ENCODE peak calls at places on chromosomes 2 and 18, in eight cellular contexts. J is adrenal gland; T is CD8-positive, alpha-beta memory T cell; K is NT2/D1; U is OCI-LY7; E is osteoblast; N is gastrocnemius medialis; B is CD4-positive, alpha-beta memory T cell. I is an unnamed sample. For H3K9me3 and H3K4me1, the result is how much of the 10 kb centered on the place peaks cover.

GRCh38 chr2:41234093-41234492 is 782.2 kb upstream of the SLC8A1 start:
- DNase-seq in J (no peak), T (no peak), K (peak), U (no peak), E (no peak), N (no peak), B (no peak), I (no peak)

GRCh38 chr2:67399831-67400489 is 2.8 kb downstream of the ETAA1 start:
- DNase-seq in J (peak), T (no peak), K (no peak), U (no peak), E (no peak), N (no peak), B (no peak), I (no peak)

GRCh38 chr18:45954070-45954712 is 12.9 kb downstream of the EPG5 start:
- DNase-seq in J (peak), T (no peak), K (no peak), U (no peak), E (peak), N (no peak), B (no peak), I (no peak)

GRCh38 chr2:30758315-30758714 is 48.9 kb downstream of the CAPN13 start:
- DNase-seq in J (no peak), T (no peak), K (no peak), U (no peak), E (no peak), N (no peak), B (no peak), I (no peak)

GRCh38 chr2:68806511-68807109 is 64.6 kb downstream of the BMP10 start:
- DNase-seq in J (no peak), T (no peak), K (no peak), U (no peak), E (no peak), N (no peak), B (no peak), I (no peak)

GRCh38 chr2:210003394-210003793 is 956 bp downstream of the RPE start:
- DNase-seq in J (no peak), T (no peak), K (no peak), U (peak), E (no peak), N (no peak), B (no peak), I (no peak)

GRCh38 chr2:67752964-67753363 is 309.8 kb downstream of the C1D start:
- DNase-seq in J (no peak), T (no peak), K (no peak), U (no peak), E (no peak), N (no peak), B (no peak), I (no peak)

GRCh38 chr2:102789349-102790085 is 27.7 kb downstream of the TMEM182 start:
- DNase-seq in J (no peak), T (no peak), K (no peak), U (no peak), E (no peak), N (no peak), B (no peak), I (no peak)

GRCh38 chr18:31401156-31402025 is 24.8 kb downstream of the DSG4 start:
- DNase-seq in J (no peak), T (no peak), K (no peak), U (no peak), E (no peak), N (no peak), B (no peak), I (no peak)

GRCh38 chr18:56501896-56502295 is 136.5 kb downstream of the TXNL1 start:
- DNase-seq in J (no peak), T (no peak), K (no peak), U (no peak), E (no peak), N (no peak), B (no peak), I (no peak)

GRCh38 chr2:85697096-85697495 is 2.9 kb downstream of the GNLY start:
- DNase-seq in J (no peak), T (no peak), K (no peak), U (no peak), E (peak), N (no peak), B (no peak), I (no peak)

GRCh38 chr2:219277703-219278654 is 1.2 kb upstream of the DNAJB2 start:
- DNase-seq in J (peak), T (peak), K (no peak), U (peak), E (peak), N (peak), B (peak), I (peak)

GRCh38 chr2:175074478-175074877 is 69.3 kb upstream of the CHN1 start:
- DNase-seq in J (no peak), T (no peak), K (no peak), U (no peak), E (no peak), N (no peak), B (no peak), I (no peak)

DNA sequence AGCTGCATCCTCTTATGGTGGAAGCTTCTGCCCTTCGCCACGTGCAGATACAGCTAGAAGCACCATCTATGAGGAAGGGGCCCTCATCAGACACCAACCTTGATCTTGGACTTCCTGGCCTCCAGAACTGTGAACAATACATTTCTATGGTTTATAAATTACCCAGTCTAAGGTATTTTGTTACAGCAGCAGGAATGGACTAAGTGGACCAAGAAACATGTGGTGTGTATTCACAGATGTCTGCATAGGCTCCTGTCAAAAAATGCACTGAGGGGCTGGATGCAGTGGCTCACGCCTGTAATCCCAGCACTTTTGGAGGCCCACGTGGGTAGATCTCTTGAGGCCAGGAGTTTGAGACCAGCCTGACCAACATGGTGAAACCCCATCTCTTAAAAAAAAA is 57.5 kb downstream of the STPG4 start:
- DNase-seq in J (no peak), T (no peak), K (no peak), U (no peak), E (no peak), N (no peak), B (no peak), I (no peak)
- H3K9me3 ChIP-seq in J (under half), T (under half), K (under half), U (under half), E (under half), N (under half), B (under half), I (under half)

GRCh38 chr18:12279781-12280531 is 25.8 kb downstream of the CIDEA start:
- DNase-seq in J (no peak), T (no peak), K (no peak), U (no peak), E (no peak), N (no peak), B (no peak), I (no peak)
- H3K4me3 ChIP-seq in J (no peak), T (no peak), K (no peak), U (no peak), E (peak), N (peak), B (no peak), I (no peak)

DNA sequence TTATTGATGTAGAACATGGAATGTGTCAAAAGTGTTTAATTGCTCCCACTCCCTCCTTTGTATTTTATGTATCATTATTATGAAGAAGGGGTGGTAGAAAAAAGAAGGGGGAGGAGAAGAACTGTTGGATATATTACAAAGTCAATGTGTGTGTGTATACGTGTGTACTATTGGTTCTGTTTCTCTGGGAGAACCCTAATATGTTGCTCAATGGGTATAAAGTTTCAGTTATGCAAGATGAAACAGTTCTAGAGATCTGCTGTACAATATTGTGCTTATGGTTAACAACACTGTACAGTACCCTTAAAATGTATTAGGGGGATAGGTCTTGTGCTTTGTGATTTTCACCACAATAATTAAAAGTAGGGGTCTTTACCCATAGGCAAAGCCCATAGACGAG is 58.1 kb upstream of the ZC3H15 start:
- DNase-seq in J (no peak), T (no peak), K (no peak), U (no peak), E (no peak), N (no peak), B (no peak), I (no peak)
- H3K4me1 ChIP-seq in J (under half), T (under half), K (under half), U (under half), E (under half), N (under half), B (under half), I (under half)

GRCh38 chr2:95215018-95215612 is 7.8 kb downstream of the ZNF892 start:
- DNase-seq in J (no peak), T (no peak), K (no peak), U (no peak), E (no peak), N (no peak), B (no peak), I (no peak)

DNA sequence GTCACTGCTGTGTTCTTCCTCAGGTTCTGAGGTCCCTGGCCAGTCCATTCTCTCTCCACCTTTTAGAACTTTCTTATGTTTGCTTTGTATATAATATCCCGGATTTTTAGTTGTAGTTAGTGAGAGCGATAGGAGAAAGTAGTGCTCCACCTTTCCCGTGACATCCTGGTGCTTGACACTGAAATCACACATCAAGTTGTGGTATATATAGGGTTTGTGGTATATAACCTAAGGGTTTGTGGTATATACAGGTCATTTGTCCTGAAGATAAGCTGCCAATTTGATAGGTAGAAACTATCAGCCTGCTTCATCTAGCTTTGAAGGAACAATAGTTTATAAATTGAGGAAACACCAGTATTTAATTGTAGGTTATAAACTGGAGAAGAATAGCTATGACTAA is 13.1 kb downstream of the ZNF892 start:
- DNase-seq in J (no peak), T (no peak), K (no peak), U (no peak), E (no peak), N (no peak), B (no peak), I (no peak)
- H3K9me3 ChIP-seq in J (under half), T (under half), K (half or more), U (under half), E (under half), N (under half), B (under half), I (under half)

GRCh38 chr2:127672341-127673303 is 2.7 kb downstream of the LIMS2 start:
- DNase-seq in J (no peak), T (no peak), K (no peak), U (no peak), E (peak), N (no peak), B (no peak), I (no peak)

GRCh38 chr2:127671557-127672302 is 3.6 kb downstream of the LIMS2 start:
- DNase-seq in J (no peak), T (no peak), K (no peak), U (no peak), E (peak), N (no peak), B (no peak), I (no peak)

GRCh38 chr2:127670055-127670956 is 5.0 kb downstream of the LIMS2 start:
- DNase-seq in J (no peak), T (no peak), K (no peak), U (no peak), E (peak), N (no peak), B (no peak), I (no peak)

GRCh38 chr2:127669056-127669455 is 6.3 kb downstream of the LIMS2 start:
- DNase-seq in J (no peak), T (no peak), K (no peak), U (no peak), E (no peak), N (no peak), B (no peak), I (no peak)

GRCh38 chr2:127670957-127671290 is 4.4 kb downstream of the LIMS2 start:
- DNase-seq in J (no peak), T (no peak), K (no peak), U (no peak), E (no peak), N (no peak), B (no peak), I (no peak)
- H3K4me3 ChIP-seq in J (no peak), T (no peak), K (no peak), U (no peak), E (no peak), N (no peak), B (no peak), I (no peak)

DNA sequence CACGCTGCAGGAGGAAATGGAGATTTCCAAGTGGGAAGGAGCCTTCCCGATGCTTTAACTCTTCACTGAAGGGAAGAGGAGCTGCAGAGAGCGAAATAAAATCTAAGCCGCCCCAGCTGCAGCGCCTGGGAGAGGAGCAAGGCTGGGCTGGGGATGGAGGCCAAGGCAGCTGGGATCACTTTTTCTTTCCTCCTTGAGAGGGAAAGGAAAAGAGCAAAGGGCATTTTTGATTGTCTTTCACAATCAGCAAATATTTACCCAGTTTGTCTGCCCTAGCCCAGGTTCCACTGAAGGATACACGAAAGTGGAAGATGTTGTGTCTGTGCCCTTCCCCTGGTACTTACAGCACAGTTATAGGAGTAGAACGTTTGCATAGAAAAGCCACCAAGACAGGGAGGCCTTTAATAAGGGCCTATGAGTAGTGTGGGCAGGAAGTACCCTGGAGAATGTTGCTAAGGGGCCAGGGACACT is 38.8 kb downstream of the EPAS1 start:
- DNase-seq in J (no peak), T (no peak), K (no peak), U (no peak), E (no peak), N (no peak), B (no peak), I (no peak)
- H3K4me1 ChIP-seq in J (under half), T (under half), K (under half), U (under half), E (half or more), N (half or more), B (under half), I (under half)

GRCh38 chr2:16058256-16058655 is 117.9 kb downstream of the MYCN start:
- DNase-seq in J (no peak), T (no peak), K (no peak), U (no peak), E (no peak), N (no peak), B (no peak), I (no peak)

GRCh38 chr2:16055848-16056580 is 115.7 kb downstream of the MYCN start:
- DNase-seq in J (no peak), T (no peak), K (no peak), U (no peak), E (no peak), N (no peak), B (no peak), I (no peak)

GRCh38 chr2:16059393-16060016 is 119.2 kb downstream of the MYCN start:
- DNase-seq in J (no peak), T (no peak), K (no peak), U (no peak), E (no peak), N (no peak), B (no peak), I (no peak)

GRCh38 chr2:16058747-16059358 is 118.5 kb downstream of the MYCN start:
- DNase-seq in J (no peak), T (no peak), K (no peak), U (no peak), E (no peak), N (no peak), B (no peak), I (no peak)

DNA sequence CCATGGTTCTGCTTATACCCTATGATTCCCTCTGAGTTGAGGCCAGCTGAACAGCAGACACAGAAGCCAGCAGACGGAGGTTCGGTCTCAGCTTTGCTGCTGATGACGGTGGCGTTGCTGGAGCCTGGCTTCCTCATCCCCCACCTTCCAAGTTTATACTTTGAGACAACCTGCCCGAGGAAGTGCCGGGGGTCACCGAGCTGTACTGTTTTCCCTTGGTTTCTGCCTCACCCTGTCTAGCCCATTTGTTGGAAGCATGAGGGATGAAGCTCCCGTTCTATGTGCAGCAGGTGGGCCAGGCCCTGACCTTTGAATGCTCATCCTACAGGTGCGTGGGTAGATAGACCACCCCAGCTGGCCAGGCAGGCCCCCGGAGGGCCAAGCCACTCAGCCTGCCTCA is 117.3 kb downstream of the MYCN start:
- DNase-seq in J (no peak), T (no peak), K (no peak), U (no peak), E (peak), N (no peak), B (no peak), I (no peak)
- H3K9me3 ChIP-seq in J (under half), T (under half), K (under half), U (under half), E (under half), N (under half), B (under half), I (under half)

DNA sequence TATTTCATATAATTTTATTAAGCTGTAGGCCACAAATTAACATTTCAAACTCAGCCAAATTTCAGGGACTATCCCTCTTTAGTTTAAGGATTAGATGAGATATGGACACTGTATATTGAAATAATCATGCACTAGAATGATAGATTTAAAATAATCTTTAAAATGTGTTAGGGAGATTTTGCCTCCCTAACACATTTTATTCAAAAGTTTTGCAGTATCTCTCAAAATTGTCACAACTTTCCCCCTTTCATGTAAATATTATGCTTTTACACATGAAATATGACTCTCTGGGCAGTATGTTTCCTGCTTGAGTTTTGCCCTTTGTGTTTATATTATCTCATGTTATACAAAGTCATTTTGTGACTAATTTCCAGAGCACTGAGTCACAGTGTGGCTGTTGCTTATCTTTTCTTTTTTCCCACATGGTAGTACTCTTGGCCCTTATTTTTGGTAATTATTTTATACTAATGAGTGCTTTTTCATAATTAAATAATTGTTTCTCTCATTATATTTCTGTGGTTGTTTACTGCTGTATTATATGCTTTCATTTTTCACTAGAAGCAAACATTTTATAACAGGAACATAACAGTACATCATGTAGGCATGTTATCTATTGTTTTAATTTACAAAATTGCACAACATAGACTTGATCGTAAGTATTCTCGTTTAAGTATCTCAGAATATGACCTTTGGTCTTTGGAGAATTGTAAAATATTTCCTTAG is 1.1 kb downstream of the TFPI start:
- DNase-seq in J (no peak), T (no peak), K (no peak), U (no peak), E (no peak), N (no peak), B (no peak), I (no peak)
- H3K4me3 ChIP-seq in J (no peak), T (no peak), K (no peak), U (no peak), E (peak), N (peak), B (no peak), I (no peak)

GRCh38 chr2:96878171-96878570 is 8.3 kb upstream of the SEMA4C start:
- DNase-seq in J (no peak), T (no peak), K (no peak), U (no peak), E (no peak), N (no peak), B (no peak), I (no peak)

GRCh38 chr2:96878796-96879544 is 9.1 kb upstream of the SEMA4C start:
- DNase-seq in J (no peak), T (no peak), K (no peak), U (no peak), E (no peak), N (no peak), B (no peak), I (no peak)

GRCh38 chr2:96876811-96877437 is 7.0 kb upstream of the SEMA4C start:
- DNase-seq in J (no peak), T (no peak), K (no peak), U (no peak), E (no peak), N (no peak), B (no peak), I (no peak)

GRCh38 chr2:96876036-96876810 is 6.3 kb upstream of the SEMA4C start:
- DNase-seq in J (no peak), T (no peak), K (no peak), U (no peak), E (peak), N (no peak), B (no peak), I (no peak)

GRCh38 chr2:96877513-96878159 is 7.8 kb upstream of the SEMA4C start:
- DNase-seq in J (no peak), T (no peak), K (no peak), U (no peak), E (no peak), N (no peak), B (no peak), I (no peak)
- H3K4me1 ChIP-seq in J (under half), T (under half), K (half or more), U (under half), E (under half), N (under half), B (under half), I (under half)

I was measured in iPS DF 6.9.